ENCODE peak calls at places on chromosomes 1 and 21, in four cellular contexts. P is cardiac muscle cell, L is upper lobe of right lung, O is body of pancreas. R is an unnamed sample.

GRCh38 chr1:39489567-39490239 is 1.7 kb upstream of the BMP8A start:
- DNase-seq in L (no peak), O (no peak), P (no peak), R (no peak)

GRCh38 chr1:103516693-103517092 is 8.8 kb upstream of the RNPC3 start:
- DNase-seq in L (no peak), O (no peak), P (no peak), R (no peak)

GRCh38 chr1:109722920-109723319 is 10.9 kb downstream of the GSTM5 start:
- DNase-seq in L (no peak), P (no peak), O (no peak), R (no peak)

GRCh38 chr1:209432443-209432825 is 151.1 kb upstream of the CAMK1G start:
- DNase-seq in P (no peak), L (no peak), O (no peak), R (no peak)

GRCh38 chr1:164578474-164579200 is 19.7 kb downstream of the PBX1 start:
- DNase-seq in P (no peak), L (no peak), O (no peak), R (no peak)

GRCh38 chr1:63908016-63908415 is 134.2 kb downstream of the ROR1 start:
- DNase-seq in P (no peak), O (no peak), L (no peak), R (no peak)

GRCh38 chr1:224635356-224635755 is 19.2 kb downstream of the CNIH3 start:
- DNase-seq in L (no peak), P (peak), O (peak), R (no peak)

GRCh38 chr21:45543710-45544448 is 1.6 kb upstream of the SLC19A1 start:
- DNase-seq in L (peak), P (no peak), O (no peak), R (peak)

GRCh38 chr1:171985639-171986038 is 144.3 kb downstream of the DNM3 start:
- DNase-seq in L (no peak), O (no peak), P (no peak), R (no peak)

GRCh38 chr1:10516925-10517676 is 42.4 kb downstream of the PEX14 start:
- DNase-seq in P (no peak), L (no peak), O (no peak), R (no peak)

GRCh38 chr1:77655431-77655974 is 27.0 kb downstream of the ZZZ3 start:
- DNase-seq in L (no peak), O (peak), P (no peak), R (no peak)

GRCh38 chr21:26389971-26390641 is 183.0 kb downstream of the CYYR1 start:
- DNase-seq in P (peak), L (no peak), O (no peak), R (no peak)

GRCh38 chr1:88549536-88549935 is 134.5 kb upstream of the PKN2 start:
- DNase-seq in O (no peak), L (no peak), P (peak), R (no peak)

GRCh38 chr1:168362991-168363390 is 82.3 kb downstream of the TBX19 start:
- DNase-seq in O (no peak), P (peak), L (no peak), R (no peak)

GRCh38 chr1:36847761-36848160 is 186.6 kb downstream of the GRIK3 start:
- DNase-seq in O (no peak), L (no peak), P (no peak), R (no peak)

GRCh38 chr1:183139281-183139942 is 46.7 kb upstream of the LAMC2 start:
- DNase-seq in P (peak), L (no peak), O (no peak), R (no peak)

GRCh38 chr1:208209286-208209685 is 34.9 kb downstream of the PLXNA2 start:
- DNase-seq in O (no peak), P (no peak), L (no peak), R (no peak)

GRCh38 chr21:45545691-45546531 is 3.7 kb upstream of the SLC19A1 start:
- DNase-seq in L (peak), P (no peak), O (no peak), R (no peak)

GRCh38 chr1:38932496-38933014 is 9.1 kb downstream of the RHBDL2 start:
- DNase-seq in L (no peak), O (no peak), P (no peak), R (no peak)

GRCh38 chr1:228697209-228698016 is 37.9 kb upstream of the RHOU start:
- DNase-seq in L (no peak), O (peak), P (peak), R (peak)

GRCh38 chr1:202733251-202733650 is 23.0 kb upstream of the SYT2 start:
- DNase-seq in L (no peak), O (no peak), P (no peak), R (no peak)

GRCh38 chr21:38819051-38819718 is 13.5 kb downstream of the ETS2 start:
- DNase-seq in L (no peak), P (no peak), O (no peak), R (no peak)

GRCh38 chr1:114758251-114758832 is 558 bp upstream of the CSDE1 start:
- DNase-seq in O (no peak), L (no peak), P (peak), R (no peak)
- TF ChIP-seq CTCF in O (no peak), L (no peak), P (no peak), R (no peak)

DNA sequence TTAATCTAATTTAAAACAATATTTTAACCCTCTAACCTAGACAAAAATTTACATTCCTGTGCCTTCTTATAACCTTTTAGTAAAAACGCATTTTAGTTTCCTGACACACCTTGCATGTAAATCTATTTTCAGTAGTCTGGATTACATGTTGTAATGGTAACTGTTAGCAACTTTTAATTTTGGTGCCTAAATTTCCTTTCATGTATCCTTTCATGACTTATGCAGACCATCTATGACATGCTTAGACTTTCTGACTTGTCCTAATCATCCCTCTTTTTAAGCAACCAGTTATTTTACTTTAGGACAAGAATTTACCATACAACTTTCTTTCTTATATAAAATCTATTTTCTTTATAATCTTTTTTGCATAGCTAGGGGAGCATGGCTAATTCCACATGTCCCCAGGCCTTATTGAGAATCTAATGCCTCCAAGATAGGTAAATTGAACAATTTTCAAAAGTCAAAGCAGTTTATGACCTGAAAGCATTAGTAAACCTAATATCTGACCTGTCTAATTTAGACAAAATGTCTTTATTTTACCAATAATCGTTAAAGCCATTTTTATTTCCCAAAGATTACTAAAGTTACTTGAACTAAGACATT is 57.5 kb upstream of the IL12RB2 start:
- DNase-seq in O (no peak), P (no peak), L (no peak), R (no peak)
- TF ChIP-seq CTCF in O (no peak), P (no peak), L (no peak), R (no peak)

DNA sequence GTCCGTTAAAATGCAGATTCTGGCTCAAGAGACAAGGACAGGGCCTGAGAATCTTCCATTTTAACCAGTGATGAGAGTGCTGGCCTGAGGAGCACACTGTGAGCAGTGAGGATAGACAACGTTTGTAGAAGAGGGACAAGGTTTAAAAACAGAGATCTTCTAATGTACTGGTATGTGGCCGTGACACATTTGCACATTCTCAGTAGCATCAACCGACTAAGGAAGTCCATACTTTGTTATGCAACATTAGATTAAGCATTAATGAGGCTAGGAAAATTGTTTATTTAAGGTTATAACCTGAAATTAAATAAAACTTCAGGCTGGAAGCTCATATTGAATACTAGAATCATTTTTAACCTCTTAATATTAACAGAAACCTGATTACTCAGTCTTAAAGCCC is 98.9 kb downstream of the SLC45A1 start:
- DNase-seq in O (no peak), L (no peak), P (no peak), R (no peak)
- TF ChIP-seq CTCF in O (no peak), L (no peak), P (no peak), R (no peak)

DNA sequence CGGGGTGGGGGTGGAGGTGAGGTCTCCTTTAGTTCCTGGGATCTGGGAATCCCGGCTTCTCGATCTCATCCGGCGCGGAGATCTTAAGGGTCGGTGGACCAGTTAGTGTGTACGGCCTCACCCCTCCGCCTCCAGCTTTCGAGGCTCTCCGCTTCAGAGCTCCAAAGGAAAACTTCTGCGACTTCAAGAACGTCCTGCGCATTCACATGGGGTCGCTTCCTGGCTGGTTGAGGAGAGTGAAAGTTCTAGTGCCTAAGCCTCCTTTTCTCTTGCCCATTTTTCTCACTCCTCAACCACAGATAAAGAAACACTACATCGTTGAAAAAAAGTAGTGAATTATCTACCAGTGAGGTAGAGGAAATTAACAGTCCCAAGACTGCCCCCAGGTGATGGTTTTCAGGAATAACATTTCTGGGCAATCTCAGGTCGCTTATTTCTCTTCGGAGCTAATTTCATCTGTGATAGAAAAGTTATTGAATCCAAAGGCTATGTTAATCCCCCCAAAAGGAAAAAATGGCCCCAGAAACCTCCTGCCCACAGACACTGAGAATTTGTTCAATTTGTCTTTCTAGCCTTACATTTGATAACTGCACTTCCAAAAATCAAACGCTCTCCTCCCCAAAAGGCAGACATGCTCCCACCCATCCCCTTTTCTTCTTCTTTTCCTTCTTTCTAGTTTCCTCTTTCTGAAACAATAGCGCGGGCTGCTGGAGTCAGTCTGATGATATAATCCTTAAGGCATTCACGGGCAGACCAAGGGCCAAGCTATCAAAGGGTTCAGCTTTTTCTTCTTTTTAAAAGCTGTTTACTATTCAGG is 20.5 kb upstream of the TBX15 start:
- DNase-seq in L (no peak), O (peak), P (peak), R (no peak)
- TF ChIP-seq CTCF in L (peak), O (peak), P (peak), R (no peak)